ENCODE peak calls at places on chromosomes 4 and X, in nine cellular contexts. L is left lung, K is BJ, N is mesothelial cell of epicardium, T is endothelial cell of umbilical vein, F is sigmoid colon, Z is heart right ventricle, G is neural crest cell, W is WTC11. R is an unnamed sample.

GRCh38 chr4:126583509-126583908 is 1049.2 kb upstream of the INTU start:
- DNase-seq in T (peak), F (no peak), W (peak), G (no peak), L (no peak), Z (no peak), N (no peak), K (no peak), R (no peak)

GRCh38 chr4:21888195-21888976 is 60.2 kb downstream of the KCNIP4 start:
- DNase-seq in L (no peak), N (no peak), Z (no peak), W (no peak), T (no peak), G (no peak), K (peak), F (no peak), R (no peak)

GRCh38 chr4:121706595-121707021 is 9.8 kb upstream of the ANXA5 start:
- DNase-seq in F (no peak), N (no peak), G (no peak), K (no peak), T (no peak), L (no peak), W (no peak), Z (no peak), R (no peak)

GRCh38 chr4:118047043-118047442 is 12.8 kb downstream of the NDST3 start:
- DNase-seq in F (no peak), Z (no peak), T (no peak), G (no peak), N (no peak), L (no peak), K (no peak), W (no peak), R (no peak)

GRCh38 chr4:157185363-157185762 is 35.2 kb upstream of the GRIA2 start:
- DNase-seq in T (no peak), F (no peak), W (no peak), N (no peak), Z (no peak), G (no peak), L (no peak), K (no peak), R (no peak)

GRCh38 chr4:150007512-150007911 is 70.7 kb upstream of the DCLK2 start:
- DNase-seq in T (no peak), W (no peak), F (no peak), L (no peak), K (peak), G (no peak), N (no peak), Z (no peak), R (no peak)

GRCh38 chr4:189364032-189364449 is 576.6 kb upstream of the FRG1 start:
- DNase-seq in N (no peak), Z (no peak), G (no peak), F (no peak), T (no peak), L (peak), W (no peak), K (no peak), R (no peak)

GRCh38 chr4:139241784-139242151 is 38.3 kb downstream of the MGARP start:
- DNase-seq in T (no peak), N (no peak), K (no peak), L (no peak), Z (no peak), G (no peak), F (no peak), W (peak), R (no peak)

GRCh38 chr4:7581477-7581876 is 146.7 kb upstream of the PSAPL1 start:
- DNase-seq in F (no peak), W (peak), Z (peak), K (no peak), T (peak), N (peak), L (no peak), G (peak), R (no peak)

GRCh38 chr4:75653845-75654503 is 19.2 kb downstream of the G3BP2 start:
- DNase-seq in Z (no peak), K (no peak), W (no peak), L (no peak), T (peak), F (no peak), G (no peak), N (no peak), R (no peak)
- TF ChIP-seq CTCF in Z (peak), K (peak), W (no peak), L (peak), T (peak), F (no peak), G (peak), N (no peak), R (peak)

GRCh38 chrX:81489987-81490386 is 288.1 kb downstream of the SH3BGRL start:
- DNase-seq in L (no peak), Z (no peak), K (no peak), F (no peak), G (no peak), W (no peak), N (no peak), T (no peak), R (no peak)
- TF ChIP-seq CTCF in L (no peak), Z (no peak), K (no peak), F (no peak), G (peak), W (no peak), N (peak), T (no peak), R (no peak)

GRCh38 chrX:13026877-13027652 is 17.4 kb downstream of the FAM9C start:
- DNase-seq in G (no peak), K (no peak), L (no peak), F (no peak), W (no peak), T (no peak), Z (no peak), N (no peak), R (no peak)
- TF ChIP-seq CTCF in G (no peak), K (no peak), L (no peak), F (no peak), W (no peak), T (no peak), Z (no peak), N (no peak), R (no peak)

DNA sequence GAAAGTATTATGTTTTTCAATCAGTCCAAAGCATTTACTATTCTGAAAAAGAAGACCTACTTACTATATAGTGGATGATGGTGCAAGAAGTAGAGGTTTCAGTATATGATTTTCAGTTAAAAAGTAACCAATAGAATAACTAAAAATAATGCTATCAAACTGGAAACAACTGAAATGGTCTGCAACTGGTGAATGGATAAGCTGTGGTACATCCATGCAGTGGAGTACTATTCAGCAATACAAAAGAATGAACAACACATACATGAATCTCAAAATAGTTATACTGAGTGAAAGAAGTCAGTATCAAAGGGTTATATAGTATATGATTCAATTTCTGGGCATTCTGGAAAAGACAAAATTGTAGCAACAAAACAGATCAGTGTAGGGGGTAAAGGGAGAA is 55.9 kb downstream of the PLAC1 start:
- DNase-seq in F (no peak), N (no peak), T (no peak), W (no peak), K (no peak), L (no peak), Z (no peak), G (no peak), R (no peak)
- TF ChIP-seq CTCF in F (no peak), N (no peak), T (no peak), W (no peak), K (no peak), L (no peak), Z (no peak), G (no peak), R (no peak)

DNA sequence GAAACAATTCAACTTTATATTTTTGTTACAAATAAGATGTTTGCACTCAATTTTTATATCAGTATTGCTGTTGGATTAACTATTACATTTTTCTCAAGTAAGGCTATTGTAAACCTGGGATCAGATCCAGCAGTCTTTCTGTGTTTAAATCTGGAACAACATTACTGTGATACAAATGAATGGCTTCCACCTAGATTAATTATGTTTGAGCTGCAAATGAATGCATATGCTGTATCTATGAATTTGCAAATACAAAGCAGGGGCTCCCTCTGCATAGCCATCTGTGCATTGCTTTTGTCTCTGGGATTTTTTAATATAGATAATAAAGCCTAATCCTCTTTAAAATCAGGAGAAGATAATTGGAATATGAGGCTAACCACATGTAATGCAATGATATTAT is 69.8 kb upstream of the NEIL3 start:
- DNase-seq in F (no peak), Z (no peak), W (no peak), K (no peak), L (no peak), G (no peak), N (no peak), T (no peak), R (no peak)
- TF ChIP-seq CTCF in F (no peak), Z (no peak), W (no peak), K (no peak), L (no peak), G (no peak), N (no peak), T (no peak), R (no peak)

DNA sequence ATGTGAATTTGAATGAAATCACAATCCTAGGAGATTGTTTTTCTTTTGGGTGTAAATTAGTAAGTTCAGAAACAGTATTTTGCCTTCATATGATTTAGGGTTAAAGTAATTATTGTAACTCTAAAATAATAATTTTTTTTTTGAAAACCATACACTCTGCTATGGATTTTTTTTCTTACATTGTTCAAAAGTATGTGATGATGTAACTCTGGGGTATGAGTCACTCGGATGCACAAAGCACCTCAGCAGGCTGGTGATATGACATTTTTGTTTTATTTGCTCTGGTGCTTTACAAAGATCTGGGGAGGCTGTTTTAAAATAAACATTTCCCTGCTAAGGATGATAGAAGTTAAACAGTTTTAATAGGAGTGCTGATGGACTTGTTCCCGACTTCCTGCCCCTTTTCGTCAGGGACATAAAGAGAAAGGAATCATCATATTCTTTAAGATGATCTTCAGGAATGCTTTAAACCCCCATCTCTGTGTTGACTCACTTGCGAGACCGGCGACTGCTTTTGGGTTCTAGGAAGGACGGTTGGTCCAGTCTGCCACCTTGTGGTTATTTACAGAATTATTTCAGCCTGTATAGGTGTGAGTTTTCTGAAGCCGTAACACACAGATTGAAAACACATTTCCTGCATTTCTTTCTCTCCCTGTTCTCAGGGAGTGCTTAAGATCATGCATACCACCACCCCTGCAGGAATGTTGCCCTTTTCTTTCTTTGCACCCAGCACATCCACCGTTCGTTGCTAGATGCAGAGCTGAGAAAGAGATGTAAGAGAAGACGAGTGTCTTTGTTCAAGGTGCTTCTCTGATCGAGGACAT is 72.5 kb downstream of the RAPGEF2 start:
- DNase-seq in Z (peak), F (peak), L (peak), T (peak), K (peak), N (peak), W (peak), G (peak), R (peak)
- TF ChIP-seq CTCF in Z (peak), F (peak), L (peak), T (peak), K (peak), N (peak), W (peak), G (peak), R (peak)

DNA sequence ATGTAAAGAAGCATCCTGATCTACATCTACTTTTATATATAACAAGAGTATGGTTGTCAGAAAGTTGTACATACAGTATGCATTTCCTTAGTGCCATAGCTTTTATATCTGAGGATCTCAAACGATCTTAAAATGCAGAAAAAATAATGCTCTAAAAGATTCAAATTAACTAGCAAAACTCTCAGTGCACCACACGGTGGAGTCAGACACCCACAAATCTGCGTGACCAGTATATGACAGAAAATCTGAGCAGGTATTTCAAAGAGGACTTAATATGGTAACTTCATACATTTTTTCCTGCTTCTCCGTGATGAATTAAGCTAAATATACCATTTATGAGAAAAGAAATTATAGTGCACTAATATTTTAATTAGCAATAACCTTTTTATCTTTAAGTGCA is 803.0 kb downstream of the DMD start:
- DNase-seq in G (no peak), L (no peak), K (no peak), W (no peak), F (no peak), Z (no peak), T (no peak), N (no peak), R (no peak)
- TF ChIP-seq CTCF in G (peak), L (no peak), K (no peak), W (no peak), F (no peak), Z (no peak), T (no peak), N (no peak), R (no peak)

R was measured in left ventricle myocardium inferior.